ENCODE peak calls at places on chromosomes 11 and 22, in ten cellular contexts. W, H, T, Z, M, V, Y, S, O and Q are unnamed samples.

GRCh38 chr22:27961680-27962079 is 42.6 kb upstream of the PITPNB start:
- DNase-seq in H (no peak), M (no peak), Y (no peak), S (no peak), O (no peak), T (no peak), W (no peak), Z (no peak), V (no peak), Q (no peak)

GRCh38 chr11:9528573-9529332 is 44.7 kb upstream of the WEE1 start:
- DNase-seq in W (no peak), H (no peak), Y (no peak), S (no peak), M (no peak), V (no peak), O (no peak), Z (no peak), T (no peak), Q (no peak)

GRCh38 chr11:118051136-118051610 is 25.7 kb upstream of the TMPRSS4 start:
- DNase-seq in V (no peak), W (no peak), S (no peak), Y (no peak), O (no peak), H (no peak), M (no peak), Z (no peak), T (no peak), Q (no peak)

GRCh38 chr11:131895865-131896264 is 525.5 kb downstream of the NTM start:
- DNase-seq in Z (no peak), V (no peak), T (no peak), O (no peak), S (no peak), W (no peak), M (no peak), H (no peak), Y (no peak), Q (no peak)

GRCh38 chr22:18012528-18012927 is 11.8 kb downstream of the MICAL3 start:
- DNase-seq in Z (no peak), W (no peak), M (peak), T (no peak), O (peak), V (no peak), H (peak), Y (no peak), S (no peak), Q (no peak)

GRCh38 chr11:36376315-36376887 is 80.3 kb downstream of the PRR5L start:
- DNase-seq in S (no peak), V (peak), W (no peak), O (peak), Z (no peak), Y (no peak), M (no peak), T (no peak), H (peak), Q (peak)

GRCh38 chr11:73223998-73224730 is 6.1 kb downstream of the P2RY2 start:
- DNase-seq in H (no peak), S (no peak), Z (no peak), T (no peak), V (no peak), M (no peak), Y (no peak), W (no peak), O (no peak), Q (no peak)

GRCh38 chr11:116130122-116130521 is 625.9 kb upstream of the CADM1 start:
- DNase-seq in W (no peak), O (no peak), Z (no peak), M (no peak), Y (no peak), H (no peak), T (no peak), V (no peak), S (no peak), Q (no peak)

GRCh38 chr22:32803020-32803758 is 1.7 kb downstream of the TIMP3 start:
- DNase-seq in M (no peak), H (peak), V (no peak), W (no peak), S (no peak), Y (no peak), Z (no peak), O (peak), T (no peak), Q (no peak)

GRCh38 chr11:38448284-38448683 is 1850.2 kb upstream of the RAG2 start:
- DNase-seq in T (no peak), W (no peak), Z (no peak), V (no peak), H (no peak), S (no peak), O (peak), Y (no peak), M (no peak), Q (no peak)

GRCh38 chr22:39212721-39213376 is 31.9 kb downstream of the PDGFB start:
- DNase-seq in Z (no peak), O (peak), V (no peak), H (peak), Y (no peak), M (peak), S (no peak), W (no peak), T (no peak), Q (no peak)

GRCh38 chr22:47443836-47444745 is 681.6 kb downstream of the TBC1D22A start:
- DNase-seq in H (no peak), S (no peak), V (no peak), Y (no peak), M (no peak), T (no peak), O (no peak), Z (no peak), W (no peak), Q (no peak)

GRCh38 chr22:39097098-39098020 is at the start of gene APOBEC3H:
- DNase-seq in S (no peak), V (no peak), Z (no peak), M (no peak), O (no peak), Y (no peak), H (peak), T (no peak), W (no peak), Q (no peak)

GRCh38 chr11:7204778-7205177 is 46.9 kb upstream of the SYT9 start:
- DNase-seq in V (no peak), T (no peak), H (peak), O (peak), S (no peak), Z (no peak), Y (no peak), M (peak), W (no peak), Q (no peak)

GRCh38 chr22:49358041-49358440 is 469.6 kb downstream of the BRD1 start:
- DNase-seq in Y (no peak), M (no peak), S (no peak), W (no peak), T (no peak), Z (no peak), O (no peak), V (no peak), H (no peak), Q (no peak)

GRCh38 chr11:125871391-125872137 is 15.9 kb upstream of the HYLS1 start:
- DNase-seq in M (no peak), T (no peak), Z (no peak), Y (no peak), S (no peak), H (peak), V (no peak), W (no peak), O (peak), Q (no peak)

GRCh38 chr22:47351836-47352579 is 589.6 kb downstream of the TBC1D22A start:
- DNase-seq in S (no peak), H (no peak), O (no peak), Y (no peak), Z (no peak), T (no peak), M (no peak), V (no peak), W (no peak), Q (no peak)